ENCODE peak calls at places on chromosomes 1 and 21, in five cellular contexts. Y, O, A, G and J are unnamed samples.

GRCh38 chr1:246947255-246947654 is 15.5 kb upstream of the AHCTF1 start:
- DNase-seq in A (no peak), G (no peak), O (peak), Y (no peak), J (peak)

GRCh38 chr1:154703207-154703606 is 95.2 kb upstream of the ADAR start:
- DNase-seq in Y (no peak), A (no peak), O (no peak), G (no peak), J (no peak)

GRCh38 chr1:37123266-37123665 is 89.0 kb upstream of the GRIK3 start:
- DNase-seq in O (no peak), G (no peak), A (no peak), Y (no peak), J (no peak)

GRCh38 chr1:104132386-104132973 is 382.8 kb downstream of the AMY1C start:
- DNase-seq in O (peak), Y (peak), G (no peak), A (peak), J (peak)

GRCh38 chr1:167483790-167484189 is 34.5 kb downstream of the CD247 start:
- DNase-seq in G (no peak), O (no peak), Y (no peak), A (no peak), J (no peak)

GRCh38 chr1:37107153-37107552 is 72.8 kb upstream of the GRIK3 start:
- DNase-seq in A (no peak), Y (no peak), O (no peak), G (no peak), J (no peak)

GRCh38 chr1:67560580-67561285 is 124.3 kb upstream of the GADD45A start:
- DNase-seq in A (no peak), Y (no peak), O (no peak), G (no peak), J (peak)

GRCh38 chr1:46288485-46289133 is 14.8 kb downstream of the LRRC41 start:
- DNase-seq in G (no peak), A (no peak), Y (no peak), O (no peak), J (peak)

GRCh38 chr1:59707216-59707615 is 107.5 kb upstream of the HOOK1 start:
- DNase-seq in Y (peak), G (no peak), O (no peak), A (peak), J (peak)

GRCh38 chr1:91611498-91611917 is 110.9 kb downstream of the CDC7 start:
- DNase-seq in G (no peak), O (no peak), A (no peak), Y (peak), J (no peak)

GRCh38 chr1:197690074-197690473 is 85.2 kb downstream of the DENND1B start:
- DNase-seq in A (peak), G (no peak), Y (no peak), O (no peak), J (no peak)

GRCh38 chr1:112713466-112714312 is 1.4 kb downstream of the PPM1J start:
- DNase-seq in Y (no peak), A (peak), G (no peak), O (no peak), J (no peak)

GRCh38 chr1:61299468-61299867 is 217.1 kb downstream of the NFIA start:
- DNase-seq in Y (peak), G (no peak), O (peak), A (no peak), J (no peak)

GRCh38 chr1:5125208-5125607 is 470.8 kb downstream of the AJAP1 start:
- DNase-seq in G (no peak), O (no peak), Y (no peak), A (no peak), J (no peak)

GRCh38 chr1:38455829-38456563 is 403.6 kb downstream of the RRAGC start:
- DNase-seq in A (no peak), O (no peak), G (no peak), Y (no peak), J (no peak)

GRCh38 chr1:204286841-204287387 is 72.8 kb downstream of the PLEKHA6 start:
- DNase-seq in O (no peak), Y (peak), G (no peak), A (peak), J (no peak)

GRCh38 chr1:151945725-151946365 is 36.5 kb upstream of the THEM4 start:
- DNase-seq in G (peak), O (peak), Y (peak), A (peak), J (peak)

GRCh38 chr1:110087812-110088738 is 17.6 kb upstream of the ALX3 start:
- DNase-seq in A (peak), Y (peak), G (no peak), O (peak), J (peak)

GRCh38 chr1:240178366-240178765 is 86.7 kb downstream of the FMN2 start:
- DNase-seq in A (no peak), G (no peak), Y (no peak), O (no peak), J (peak)

GRCh38 chr1:240663160-240663879 is 51.4 kb upstream of the GREM2 start:
- DNase-seq in Y (no peak), O (no peak), A (no peak), G (no peak), J (peak)

GRCh38 chr1:207964195-207964966 is 53.5 kb upstream of the CD34 start:
- DNase-seq in G (no peak), A (peak), Y (no peak), O (no peak), J (no peak)

GRCh38 chr1:6025269-6026094 is 20.2 kb upstream of the KCNAB2 start:
- DNase-seq in G (no peak), O (no peak), A (no peak), Y (no peak), J (peak)

GRCh38 chr1:9672444-9672843 is 20.9 kb downstream of the PIK3CD start:
- DNase-seq in A (no peak), O (no peak), Y (no peak), G (no peak), J (no peak)
- TF ChIP-seq MAFK in A (no peak), O (no peak), Y (no peak), G (no peak), J (no peak)

DNA sequence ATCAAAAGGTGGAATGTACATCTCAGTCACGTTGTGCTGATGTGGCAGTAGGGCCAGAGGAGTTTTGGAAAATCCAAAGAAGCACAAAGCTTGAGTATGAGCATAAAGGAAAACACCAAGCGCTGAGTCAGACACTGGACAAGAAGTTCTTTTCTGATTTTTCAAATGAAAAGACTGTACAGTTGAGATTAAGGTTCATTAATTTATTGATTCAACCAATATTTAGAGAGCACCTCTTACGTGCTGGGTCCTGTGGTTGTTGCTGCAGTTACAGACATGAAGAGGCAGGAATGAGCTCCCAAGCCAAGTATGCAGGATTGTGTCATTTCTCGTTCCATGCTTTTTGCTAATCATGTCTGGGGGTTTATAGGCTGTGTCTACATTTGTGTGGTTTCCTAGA is 28.9 kb upstream of the APP start:
- DNase-seq in Y (no peak), O (no peak), G (no peak), A (no peak), J (peak)
- TF ChIP-seq MAFK in Y (no peak), O (no peak), G (no peak), A (no peak), J (peak)

GRCh38 chr1:224432141-224432540 is 2.5 kb downstream of the WDR26 start:
- DNase-seq in G (no peak), A (no peak), O (no peak), Y (no peak), J (no peak)
- TF ChIP-seq MAFK in G (no peak), A (no peak), O (no peak), Y (no peak), J (no peak)

GRCh38 chr1:184971522-184972265 is 2.6 kb downstream of the NIBAN1 start:
- DNase-seq in A (no peak), Y (no peak), O (no peak), G (no peak), J (no peak)

GRCh38 chr1:184970691-184971161 is 3.6 kb downstream of the NIBAN1 start:
- DNase-seq in A (no peak), G (no peak), O (no peak), Y (no peak), J (peak)

GRCh38 chr1:184974086-184974836 is at the start of gene NIBAN1:
- DNase-seq in Y (peak), O (no peak), A (peak), G (peak), J (peak)

GRCh38 chr1:184973308-184974085 is 811 bp downstream of the NIBAN1 start:
- DNase-seq in A (peak), O (no peak), Y (peak), G (no peak), J (peak)

GRCh38 chr1:184972281-184973055 is 1.8 kb downstream of the NIBAN1 start:
- DNase-seq in Y (no peak), G (no peak), O (no peak), A (peak), J (peak)
- TF ChIP-seq MAFK in Y (no peak), G (no peak), O (no peak), A (no peak), J (no peak)

GRCh38 chr1:23524716-23525401 is 6.2 kb downstream of the E2F2 start:
- DNase-seq in G (no peak), O (no peak), Y (no peak), A (no peak), J (no peak)
- TF ChIP-seq MAFK in G (no peak), O (no peak), Y (no peak), A (no peak), J (no peak)

GRCh38 chr1:114322207-114322606 is 168.5 kb upstream of the SYT6 start:
- DNase-seq in O (no peak), A (no peak), Y (no peak), G (no peak), J (no peak)

GRCh38 chr1:114322726-114323125 is 169.1 kb upstream of the SYT6 start:
- DNase-seq in A (no peak), G (no peak), Y (no peak), O (no peak), J (no peak)

GRCh38 chr1:114319480-114319879 is 165.8 kb upstream of the SYT6 start:
- DNase-seq in A (no peak), Y (no peak), G (no peak), O (no peak), J (peak)

GRCh38 chr1:114318951-114319350 is 165.3 kb upstream of the SYT6 start:
- DNase-seq in G (no peak), O (no peak), A (no peak), Y (no peak), J (no peak)

GRCh38 chr1:114320586-114320985 is 166.9 kb upstream of the SYT6 start:
- DNase-seq in Y (no peak), O (no peak), G (no peak), A (no peak), J (peak)
- TF ChIP-seq MAFK in Y (no peak), O (no peak), G (no peak), A (no peak), J (no peak)

GRCh38 chr1:58584082-58584895 is 7.2 kb upstream of the TACSTD2 start:
- DNase-seq in O (peak), G (no peak), Y (peak), A (peak), J (peak)
- TF ChIP-seq MAFK in O (no peak), G (no peak), Y (no peak), A (no peak), J (no peak)

DNA sequence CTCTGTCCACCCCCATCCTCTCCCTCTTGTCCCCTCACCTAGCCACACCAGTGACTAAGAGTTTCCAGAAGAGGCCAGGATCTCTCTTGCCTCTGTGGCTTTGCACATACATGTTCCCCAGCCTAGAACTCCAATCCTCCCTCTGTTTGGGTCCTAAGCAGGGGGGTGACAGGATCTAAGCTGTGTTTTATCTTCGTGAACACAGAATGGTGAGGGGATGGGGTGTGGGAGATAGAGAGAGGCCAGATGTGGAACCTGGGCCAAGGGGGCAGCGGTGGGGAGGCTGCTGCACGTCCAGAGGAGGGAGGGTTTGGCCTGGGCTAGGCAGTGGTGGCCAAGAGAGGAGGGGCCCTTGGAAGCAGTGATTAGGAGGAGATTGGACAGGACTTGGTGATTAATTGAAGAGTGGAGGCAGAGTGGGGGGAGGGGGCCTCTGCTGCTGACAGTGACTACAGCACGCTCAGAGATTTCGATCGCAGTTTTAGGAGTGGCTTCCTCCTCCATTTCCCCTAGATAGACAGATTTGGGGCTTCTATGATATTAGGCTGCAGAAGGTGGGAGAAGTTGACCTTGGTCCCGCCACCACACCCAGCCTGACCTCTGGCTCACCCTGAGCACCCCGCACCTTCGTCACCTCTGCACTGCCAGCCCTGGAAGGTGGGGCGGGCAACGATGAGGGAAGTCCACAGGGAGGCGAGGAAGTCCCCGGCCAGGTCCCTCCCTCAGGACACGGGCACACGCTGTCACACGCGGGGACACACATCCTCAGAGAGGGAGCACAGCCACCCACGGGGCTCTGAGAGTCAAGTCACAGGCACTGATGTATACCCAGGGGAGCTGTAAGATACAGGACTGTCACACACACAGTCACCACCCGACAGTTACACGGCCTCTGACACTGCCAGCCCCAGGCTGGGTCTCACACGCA is 17.3 kb upstream of the ADGRB2 start:
- DNase-seq in Y (no peak), G (no peak), A (peak), O (no peak), J (no peak)
- TF ChIP-seq MAFK in Y (no peak), G (no peak), A (no peak), O (no peak), J (no peak)

GRCh38 chr1:224897501-224897900 is 32.0 kb upstream of the DNAH14 start:
- DNase-seq in G (no peak), A (no peak), O (no peak), Y (no peak), J (no peak)

GRCh38 chr1:224896130-224896781 is 33.2 kb upstream of the DNAH14 start:
- DNase-seq in A (no peak), G (no peak), O (no peak), Y (no peak), J (no peak)

GRCh38 chr1:224897928-224898327 is 31.5 kb upstream of the DNAH14 start:
- DNase-seq in O (no peak), G (no peak), Y (no peak), A (no peak), J (no peak)

GRCh38 chr1:224898937-224899336 is 30.5 kb upstream of the DNAH14 start:
- DNase-seq in A (no peak), O (no peak), Y (no peak), G (no peak), J (no peak)

DNA sequence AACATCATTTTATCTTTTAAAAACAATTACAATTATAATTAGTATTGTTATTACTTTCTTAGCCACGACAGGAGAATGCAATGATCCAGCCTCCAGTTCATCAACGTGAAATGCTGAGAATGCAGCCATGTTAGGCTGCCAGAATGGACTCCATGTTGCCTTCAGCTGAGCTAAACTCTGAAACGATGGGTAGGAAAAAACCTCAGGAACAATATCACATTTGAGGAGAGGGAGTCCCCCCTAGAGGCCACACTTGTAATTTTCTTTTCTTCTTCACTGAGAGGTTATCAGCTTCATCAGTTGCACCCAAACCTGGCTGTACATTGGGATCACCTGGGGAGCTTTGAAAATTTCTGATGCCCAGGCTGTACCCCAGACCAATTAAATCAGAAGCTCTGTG is 34.6 kb upstream of the DNAH14 start:
- DNase-seq in O (peak), Y (peak), A (peak), G (no peak), J (peak)
- TF ChIP-seq MAFK in O (no peak), Y (no peak), A (no peak), G (no peak), J (no peak)

GRCh38 chr21:46121286-46122221 is 23.6 kb downstream of the COL6A2 start:
- DNase-seq in Y (no peak), O (no peak), A (no peak), G (no peak), J (no peak)
- TF ChIP-seq MAFK in Y (no peak), O (no peak), A (no peak), G (no peak), J (no peak)